ENCODE peak calls at places on chromosomes 4 and X, in ten cellular contexts. One of them, this sample, is unnamed.

GRCh38 chr4:95409127-95409526 is 139.6 kb downstream of the UNC5C start:
- DNase-seq in left ventricle myocardium inferior: no peak
- DNase-seq in endodermal cell: no peak
- DNase-seq in activated T-cell treated with anti-CD3 and anti-CD28 coated beads, Interleukin-2, amount 50 U/mL, for 1 hour: no peak
- DNase-seq in activated effector memory CD4-positive, alpha-beta T cell treated with Interleukin-2 at 50 U/mL for 16 hours: no peak
- DNase-seq in ureter: no peak
- DNase-seq in stimulated activated CD4-positive, alpha-beta T cell treated with anti-CD3 and anti-CD28 coated beads, Interleukin-4, amount 100 ng/mL, for 48 hours: no peak
- DNase-seq in stimulated activated CD8-positive, alpha-beta memory T cell treated with anti-CD3 and anti-CD28 coated beads, Interleukin-4, amount 100 ng/mL, for 48 hours: no peak
- DNase-seq in RPMI8226: no peak
- DNase-seq in left colon: no peak
- DNase-seq in this sample: no peak

GRCh38 chr4:184896868-184897715 is 71.3 kb upstream of the ACSL1 start:
- DNase-seq in left ventricle myocardium inferior: peak; percentile 16
- DNase-seq in endodermal cell: no peak
- DNase-seq in activated T-cell treated with anti-CD3 and anti-CD28 coated beads, Interleukin-2, amount 50 U/mL, for 1 hour: no peak
- DNase-seq in activated effector memory CD4-positive, alpha-beta T cell treated with Interleukin-2 at 50 U/mL for 16 hours: no peak
- DNase-seq in ureter: no peak
- DNase-seq in stimulated activated CD4-positive, alpha-beta T cell treated with anti-CD3 and anti-CD28 coated beads, Interleukin-4, amount 100 ng/mL, for 48 hours: no peak
- DNase-seq in stimulated activated CD8-positive, alpha-beta memory T cell treated with anti-CD3 and anti-CD28 coated beads, Interleukin-4, amount 100 ng/mL, for 48 hours: no peak
- DNase-seq in RPMI8226: no peak
- DNase-seq in left colon: no peak
- DNase-seq in this sample: no peak

GRCh38 chr4:2941138-2942036 is 21.8 kb downstream of the NOP14 start:
- DNase-seq in left ventricle myocardium inferior: no peak
- DNase-seq in endodermal cell: peak; percentile 46
- DNase-seq in activated T-cell treated with anti-CD3 and anti-CD28 coated beads, Interleukin-2, amount 50 U/mL, for 1 hour: peak; percentile 20
- DNase-seq in activated effector memory CD4-positive, alpha-beta T cell treated with Interleukin-2 at 50 U/mL for 16 hours: no peak
- DNase-seq in ureter: no peak
- DNase-seq in stimulated activated CD4-positive, alpha-beta T cell treated with anti-CD3 and anti-CD28 coated beads, Interleukin-4, amount 100 ng/mL, for 48 hours: no peak
- DNase-seq in stimulated activated CD8-positive, alpha-beta memory T cell treated with anti-CD3 and anti-CD28 coated beads, Interleukin-4, amount 100 ng/mL, for 48 hours: no peak
- DNase-seq in RPMI8226: no peak
- DNase-seq in left colon: no peak
- DNase-seq in this sample: no peak

GRCh38 chrX:2451456-2452316 is 49.1 kb downstream of the DHRSX start:
- DNase-seq in left ventricle myocardium inferior: no peak
- DNase-seq in endodermal cell: peak; percentile 83
- DNase-seq in activated T-cell treated with anti-CD3 and anti-CD28 coated beads, Interleukin-2, amount 50 U/mL, for 1 hour: no peak
- DNase-seq in activated effector memory CD4-positive, alpha-beta T cell treated with Interleukin-2 at 50 U/mL for 16 hours: no peak
- DNase-seq in ureter: no peak
- DNase-seq in stimulated activated CD4-positive, alpha-beta T cell treated with anti-CD3 and anti-CD28 coated beads, Interleukin-4, amount 100 ng/mL, for 48 hours: no peak
- DNase-seq in stimulated activated CD8-positive, alpha-beta memory T cell treated with anti-CD3 and anti-CD28 coated beads, Interleukin-4, amount 100 ng/mL, for 48 hours: no peak
- DNase-seq in RPMI8226: no peak
- DNase-seq in left colon: no peak
- DNase-seq in this sample: no peak

GRCh38 chrX:29965634-29966033 is 249.7 kb upstream of the MAGEB2 start:
- DNase-seq in left ventricle myocardium inferior: no peak
- DNase-seq in endodermal cell: no peak
- DNase-seq in activated T-cell treated with anti-CD3 and anti-CD28 coated beads, Interleukin-2, amount 50 U/mL, for 1 hour: no peak
- DNase-seq in activated effector memory CD4-positive, alpha-beta T cell treated with Interleukin-2 at 50 U/mL for 16 hours: no peak
- DNase-seq in ureter: no peak
- DNase-seq in stimulated activated CD4-positive, alpha-beta T cell treated with anti-CD3 and anti-CD28 coated beads, Interleukin-4, amount 100 ng/mL, for 48 hours: no peak
- DNase-seq in stimulated activated CD8-positive, alpha-beta memory T cell treated with anti-CD3 and anti-CD28 coated beads, Interleukin-4, amount 100 ng/mL, for 48 hours: no peak
- DNase-seq in RPMI8226: no peak
- DNase-seq in left colon: no peak
- DNase-seq in this sample: no peak

GRCh38 chr4:55903577-55903976 is 45.2 kb upstream of the CEP135 start:
- DNase-seq in left ventricle myocardium inferior: no peak
- DNase-seq in endodermal cell: no peak
- DNase-seq in activated T-cell treated with anti-CD3 and anti-CD28 coated beads, Interleukin-2, amount 50 U/mL, for 1 hour: no peak
- DNase-seq in activated effector memory CD4-positive, alpha-beta T cell treated with Interleukin-2 at 50 U/mL for 16 hours: no peak
- DNase-seq in ureter: no peak
- DNase-seq in stimulated activated CD4-positive, alpha-beta T cell treated with anti-CD3 and anti-CD28 coated beads, Interleukin-4, amount 100 ng/mL, for 48 hours: no peak
- DNase-seq in stimulated activated CD8-positive, alpha-beta memory T cell treated with anti-CD3 and anti-CD28 coated beads, Interleukin-4, amount 100 ng/mL, for 48 hours: no peak
- DNase-seq in RPMI8226: no peak
- DNase-seq in left colon: no peak
- DNase-seq in this sample: no peak

GRCh38 chrX:12978205-12979010 is 3.5 kb downstream of the TMSB4X start:
- DNase-seq in left ventricle myocardium inferior: peak; percentile 41
- DNase-seq in endodermal cell: peak; percentile 91
- DNase-seq in activated T-cell treated with anti-CD3 and anti-CD28 coated beads, Interleukin-2, amount 50 U/mL, for 1 hour: peak; percentile 75
- DNase-seq in activated effector memory CD4-positive, alpha-beta T cell treated with Interleukin-2 at 50 U/mL for 16 hours: peak; percentile 64
- DNase-seq in ureter: peak; percentile 66
- DNase-seq in stimulated activated CD4-positive, alpha-beta T cell treated with anti-CD3 and anti-CD28 coated beads, Interleukin-4, amount 100 ng/mL, for 48 hours: no peak
- DNase-seq in stimulated activated CD8-positive, alpha-beta memory T cell treated with anti-CD3 and anti-CD28 coated beads, Interleukin-4, amount 100 ng/mL, for 48 hours: peak; percentile 77
- DNase-seq in RPMI8226: peak; percentile 84
- DNase-seq in left colon: peak; percentile 72
- DNase-seq in this sample: peak; percentile 61

GRCh38 chr4:15470149-15470520 is 453 bp downstream of the CC2D2A start:
- DNase-seq in left ventricle myocardium inferior: no peak
- DNase-seq in endodermal cell: no peak
- DNase-seq in activated T-cell treated with anti-CD3 and anti-CD28 coated beads, Interleukin-2, amount 50 U/mL, for 1 hour: no peak
- DNase-seq in activated effector memory CD4-positive, alpha-beta T cell treated with Interleukin-2 at 50 U/mL for 16 hours: no peak
- DNase-seq in ureter: no peak
- DNase-seq in stimulated activated CD4-positive, alpha-beta T cell treated with anti-CD3 and anti-CD28 coated beads, Interleukin-4, amount 100 ng/mL, for 48 hours: no peak
- DNase-seq in stimulated activated CD8-positive, alpha-beta memory T cell treated with anti-CD3 and anti-CD28 coated beads, Interleukin-4, amount 100 ng/mL, for 48 hours: no peak
- DNase-seq in RPMI8226: no peak
- DNase-seq in left colon: no peak
- DNase-seq in this sample: no peak

GRCh38 chr4:138200236-138200590 is 41.9 kb downstream of the SLC7A11 start:
- DNase-seq in left ventricle myocardium inferior: no peak
- DNase-seq in endodermal cell: no peak
- DNase-seq in activated T-cell treated with anti-CD3 and anti-CD28 coated beads, Interleukin-2, amount 50 U/mL, for 1 hour: no peak
- DNase-seq in activated effector memory CD4-positive, alpha-beta T cell treated with Interleukin-2 at 50 U/mL for 16 hours: no peak
- DNase-seq in ureter: no peak
- DNase-seq in stimulated activated CD4-positive, alpha-beta T cell treated with anti-CD3 and anti-CD28 coated beads, Interleukin-4, amount 100 ng/mL, for 48 hours: no peak
- DNase-seq in stimulated activated CD8-positive, alpha-beta memory T cell treated with anti-CD3 and anti-CD28 coated beads, Interleukin-4, amount 100 ng/mL, for 48 hours: no peak
- DNase-seq in RPMI8226: no peak
- DNase-seq in left colon: no peak
- DNase-seq in this sample: no peak

GRCh38 chr4:121932212-121932974 is 19.5 kb downstream of the TRPC3 start:
- DNase-seq in left ventricle myocardium inferior: no peak
- DNase-seq in endodermal cell: no peak
- DNase-seq in activated T-cell treated with anti-CD3 and anti-CD28 coated beads, Interleukin-2, amount 50 U/mL, for 1 hour: no peak
- DNase-seq in activated effector memory CD4-positive, alpha-beta T cell treated with Interleukin-2 at 50 U/mL for 16 hours: no peak
- DNase-seq in ureter: no peak
- DNase-seq in stimulated activated CD4-positive, alpha-beta T cell treated with anti-CD3 and anti-CD28 coated beads, Interleukin-4, amount 100 ng/mL, for 48 hours: no peak
- DNase-seq in stimulated activated CD8-positive, alpha-beta memory T cell treated with anti-CD3 and anti-CD28 coated beads, Interleukin-4, amount 100 ng/mL, for 48 hours: no peak
- DNase-seq in RPMI8226: no peak
- DNase-seq in left colon: no peak
- DNase-seq in this sample: no peak

GRCh38 chr4:59818656-59819055 is 1381.5 kb upstream of the ADGRL3 start:
- DNase-seq in left ventricle myocardium inferior: no peak
- DNase-seq in endodermal cell: no peak
- DNase-seq in activated T-cell treated with anti-CD3 and anti-CD28 coated beads, Interleukin-2, amount 50 U/mL, for 1 hour: no peak
- DNase-seq in activated effector memory CD4-positive, alpha-beta T cell treated with Interleukin-2 at 50 U/mL for 16 hours: no peak
- DNase-seq in ureter: no peak
- DNase-seq in stimulated activated CD4-positive, alpha-beta T cell treated with anti-CD3 and anti-CD28 coated beads, Interleukin-4, amount 100 ng/mL, for 48 hours: no peak
- DNase-seq in stimulated activated CD8-positive, alpha-beta memory T cell treated with anti-CD3 and anti-CD28 coated beads, Interleukin-4, amount 100 ng/mL, for 48 hours: no peak
- DNase-seq in RPMI8226: peak; percentile 32
- DNase-seq in left colon: no peak
- DNase-seq in this sample: peak; percentile 48

GRCh38 chrX:69032601-69033000 is 132.7 kb downstream of the PJA1 start:
- DNase-seq in left ventricle myocardium inferior: no peak
- DNase-seq in endodermal cell: peak; percentile 36
- DNase-seq in activated T-cell treated with anti-CD3 and anti-CD28 coated beads, Interleukin-2, amount 50 U/mL, for 1 hour: no peak
- DNase-seq in activated effector memory CD4-positive, alpha-beta T cell treated with Interleukin-2 at 50 U/mL for 16 hours: no peak
- DNase-seq in ureter: peak; percentile 46
- DNase-seq in stimulated activated CD4-positive, alpha-beta T cell treated with anti-CD3 and anti-CD28 coated beads, Interleukin-4, amount 100 ng/mL, for 48 hours: no peak
- DNase-seq in stimulated activated CD8-positive, alpha-beta memory T cell treated with anti-CD3 and anti-CD28 coated beads, Interleukin-4, amount 100 ng/mL, for 48 hours: no peak
- DNase-seq in RPMI8226: peak; percentile 20
- DNase-seq in left colon: no peak
- DNase-seq in this sample: peak; percentile 66

GRCh38 chrX:110244951-110245480 is 72.9 kb downstream of the AMMECR1 start:
- DNase-seq in left ventricle myocardium inferior: no peak
- DNase-seq in endodermal cell: no peak
- DNase-seq in activated T-cell treated with anti-CD3 and anti-CD28 coated beads, Interleukin-2, amount 50 U/mL, for 1 hour: no peak
- DNase-seq in activated effector memory CD4-positive, alpha-beta T cell treated with Interleukin-2 at 50 U/mL for 16 hours: no peak
- DNase-seq in ureter: no peak
- DNase-seq in stimulated activated CD4-positive, alpha-beta T cell treated with anti-CD3 and anti-CD28 coated beads, Interleukin-4, amount 100 ng/mL, for 48 hours: no peak
- DNase-seq in stimulated activated CD8-positive, alpha-beta memory T cell treated with anti-CD3 and anti-CD28 coated beads, Interleukin-4, amount 100 ng/mL, for 48 hours: no peak
- DNase-seq in RPMI8226: no peak
- DNase-seq in left colon: no peak
- DNase-seq in this sample: no peak

GRCh38 chrX:48971325-48972213 is at the start of gene KCND1:
- DNase-seq in left ventricle myocardium inferior: peak; percentile 27
- DNase-seq in endodermal cell: peak; percentile 76
- DNase-seq in activated T-cell treated with anti-CD3 and anti-CD28 coated beads, Interleukin-2, amount 50 U/mL, for 1 hour: no peak
- DNase-seq in activated effector memory CD4-positive, alpha-beta T cell treated with Interleukin-2 at 50 U/mL for 16 hours: no peak
- DNase-seq in ureter: peak; percentile 63
- DNase-seq in stimulated activated CD4-positive, alpha-beta T cell treated with anti-CD3 and anti-CD28 coated beads, Interleukin-4, amount 100 ng/mL, for 48 hours: no peak
- DNase-seq in stimulated activated CD8-positive, alpha-beta memory T cell treated with anti-CD3 and anti-CD28 coated beads, Interleukin-4, amount 100 ng/mL, for 48 hours: peak; percentile 27
- DNase-seq in RPMI8226: no peak
- DNase-seq in left colon: peak; percentile 39
- DNase-seq in this sample: peak; percentile 66

GRCh38 chrX:72028701-72029470 is 102.8 kb downstream of the RTL5 start:
- DNase-seq in left ventricle myocardium inferior: no peak
- DNase-seq in endodermal cell: peak; percentile 22
- DNase-seq in activated T-cell treated with anti-CD3 and anti-CD28 coated beads, Interleukin-2, amount 50 U/mL, for 1 hour: no peak
- DNase-seq in activated effector memory CD4-positive, alpha-beta T cell treated with Interleukin-2 at 50 U/mL for 16 hours: no peak
- DNase-seq in ureter: peak; percentile 32
- DNase-seq in stimulated activated CD4-positive, alpha-beta T cell treated with anti-CD3 and anti-CD28 coated beads, Interleukin-4, amount 100 ng/mL, for 48 hours: no peak
- DNase-seq in stimulated activated CD8-positive, alpha-beta memory T cell treated with anti-CD3 and anti-CD28 coated beads, Interleukin-4, amount 100 ng/mL, for 48 hours: no peak
- DNase-seq in RPMI8226: no peak
- DNase-seq in left colon: no peak
- DNase-seq in this sample: no peak

GRCh38 chr4:39259571-39260330 is 77.4 kb downstream of the WDR19 start:
- DNase-seq in left ventricle myocardium inferior: no peak
- DNase-seq in endodermal cell: no peak
- DNase-seq in activated T-cell treated with anti-CD3 and anti-CD28 coated beads, Interleukin-2, amount 50 U/mL, for 1 hour: no peak
- DNase-seq in activated effector memory CD4-positive, alpha-beta T cell treated with Interleukin-2 at 50 U/mL for 16 hours: no peak
- DNase-seq in ureter: no peak
- DNase-seq in stimulated activated CD4-positive, alpha-beta T cell treated with anti-CD3 and anti-CD28 coated beads, Interleukin-4, amount 100 ng/mL, for 48 hours: no peak
- DNase-seq in stimulated activated CD8-positive, alpha-beta memory T cell treated with anti-CD3 and anti-CD28 coated beads, Interleukin-4, amount 100 ng/mL, for 48 hours: no peak
- DNase-seq in RPMI8226: no peak
- DNase-seq in left colon: no peak
- DNase-seq in this sample: peak; percentile 76

GRCh38 chr4:139746430-139746829 is 80.8 kb downstream of the MGST2 start:
- DNase-seq in left ventricle myocardium inferior: no peak
- DNase-seq in endodermal cell: peak; percentile 54
- DNase-seq in activated T-cell treated with anti-CD3 and anti-CD28 coated beads, Interleukin-2, amount 50 U/mL, for 1 hour: no peak
- DNase-seq in activated effector memory CD4-positive, alpha-beta T cell treated with Interleukin-2 at 50 U/mL for 16 hours: no peak
- DNase-seq in ureter: no peak
- DNase-seq in stimulated activated CD4-positive, alpha-beta T cell treated with anti-CD3 and anti-CD28 coated beads, Interleukin-4, amount 100 ng/mL, for 48 hours: no peak
- DNase-seq in stimulated activated CD8-positive, alpha-beta memory T cell treated with anti-CD3 and anti-CD28 coated beads, Interleukin-4, amount 100 ng/mL, for 48 hours: no peak
- DNase-seq in RPMI8226: no peak
- DNase-seq in left colon: no peak
- DNase-seq in this sample: no peak

GRCh38 chrX:150486011-150486410 is 82.4 kb upstream of the MTM1 start:
- DNase-seq in left ventricle myocardium inferior: peak; percentile 22
- DNase-seq in endodermal cell: peak; percentile 79
- DNase-seq in activated T-cell treated with anti-CD3 and anti-CD28 coated beads, Interleukin-2, amount 50 U/mL, for 1 hour: peak; percentile 43
- DNase-seq in activated effector memory CD4-positive, alpha-beta T cell treated with Interleukin-2 at 50 U/mL for 16 hours: peak; percentile 10
- DNase-seq in ureter: no peak
- DNase-seq in stimulated activated CD4-positive, alpha-beta T cell treated with anti-CD3 and anti-CD28 coated beads, Interleukin-4, amount 100 ng/mL, for 48 hours: peak; percentile 41
- DNase-seq in stimulated activated CD8-positive, alpha-beta memory T cell treated with anti-CD3 and anti-CD28 coated beads, Interleukin-4, amount 100 ng/mL, for 48 hours: peak; percentile 61
- DNase-seq in RPMI8226: peak; percentile 42
- DNase-seq in left colon: no peak
- DNase-seq in this sample: peak; percentile 68

GRCh38 chrX:44039556-44039955 is 66.4 kb upstream of the NDP start:
- DNase-seq in left ventricle myocardium inferior: no peak
- DNase-seq in endodermal cell: no peak
- DNase-seq in activated T-cell treated with anti-CD3 and anti-CD28 coated beads, Interleukin-2, amount 50 U/mL, for 1 hour: no peak
- DNase-seq in activated effector memory CD4-positive, alpha-beta T cell treated with Interleukin-2 at 50 U/mL for 16 hours: no peak
- DNase-seq in ureter: no peak
- DNase-seq in stimulated activated CD4-positive, alpha-beta T cell treated with anti-CD3 and anti-CD28 coated beads, Interleukin-4, amount 100 ng/mL, for 48 hours: no peak
- DNase-seq in stimulated activated CD8-positive, alpha-beta memory T cell treated with anti-CD3 and anti-CD28 coated beads, Interleukin-4, amount 100 ng/mL, for 48 hours: no peak
- DNase-seq in RPMI8226: no peak
- DNase-seq in left colon: no peak
- DNase-seq in this sample: peak; percentile 6

GRCh38 chrX:981791-982626 is 230.4 kb downstream of the CRLF2 start:
- DNase-seq in left ventricle myocardium inferior: no peak
- DNase-seq in endodermal cell: peak; percentile 88
- DNase-seq in activated T-cell treated with anti-CD3 and anti-CD28 coated beads, Interleukin-2, amount 50 U/mL, for 1 hour: no peak
- DNase-seq in activated effector memory CD4-positive, alpha-beta T cell treated with Interleukin-2 at 50 U/mL for 16 hours: no peak
- DNase-seq in ureter: no peak
- DNase-seq in stimulated activated CD4-positive, alpha-beta T cell treated with anti-CD3 and anti-CD28 coated beads, Interleukin-4, amount 100 ng/mL, for 48 hours: no peak
- DNase-seq in stimulated activated CD8-positive, alpha-beta memory T cell treated with anti-CD3 and anti-CD28 coated beads, Interleukin-4, amount 100 ng/mL, for 48 hours: no peak
- DNase-seq in RPMI8226: no peak
- DNase-seq in left colon: no peak
- DNase-seq in this sample: no peak

GRCh38 chrX:63664083-63664482 is 120.9 kb downstream of the ARHGEF9 start:
- DNase-seq in left ventricle myocardium inferior: no peak
- DNase-seq in endodermal cell: no peak
- DNase-seq in activated T-cell treated with anti-CD3 and anti-CD28 coated beads, Interleukin-2, amount 50 U/mL, for 1 hour: no peak
- DNase-seq in activated effector memory CD4-positive, alpha-beta T cell treated with Interleukin-2 at 50 U/mL for 16 hours: no peak
- DNase-seq in ureter: no peak
- DNase-seq in stimulated activated CD4-positive, alpha-beta T cell treated with anti-CD3 and anti-CD28 coated beads, Interleukin-4, amount 100 ng/mL, for 48 hours: no peak
- DNase-seq in stimulated activated CD8-positive, alpha-beta memory T cell treated with anti-CD3 and anti-CD28 coated beads, Interleukin-4, amount 100 ng/mL, for 48 hours: no peak
- DNase-seq in RPMI8226: no peak
- DNase-seq in left colon: no peak
- DNase-seq in this sample: no peak

GRCh38 chr4:6296026-6296425 is 26.4 kb downstream of the WFS1 start:
- DNase-seq in left ventricle myocardium inferior: no peak
- DNase-seq in endodermal cell: peak; percentile 65
- DNase-seq in activated T-cell treated with anti-CD3 and anti-CD28 coated beads, Interleukin-2, amount 50 U/mL, for 1 hour: no peak
- DNase-seq in activated effector memory CD4-positive, alpha-beta T cell treated with Interleukin-2 at 50 U/mL for 16 hours: no peak
- DNase-seq in ureter: no peak
- DNase-seq in stimulated activated CD4-positive, alpha-beta T cell treated with anti-CD3 and anti-CD28 coated beads, Interleukin-4, amount 100 ng/mL, for 48 hours: no peak
- DNase-seq in stimulated activated CD8-positive, alpha-beta memory T cell treated with anti-CD3 and anti-CD28 coated beads, Interleukin-4, amount 100 ng/mL, for 48 hours: no peak
- DNase-seq in RPMI8226: no peak
- DNase-seq in left colon: no peak
- DNase-seq in this sample: no peak

GRCh38 chr4:95180531-95181315 is 368.1 kb downstream of the UNC5C start:
- DNase-seq in left ventricle myocardium inferior: no peak
- DNase-seq in endodermal cell: peak; percentile 43
- DNase-seq in activated T-cell treated with anti-CD3 and anti-CD28 coated beads, Interleukin-2, amount 50 U/mL, for 1 hour: no peak
- DNase-seq in activated effector memory CD4-positive, alpha-beta T cell treated with Interleukin-2 at 50 U/mL for 16 hours: no peak
- DNase-seq in ureter: no peak
- DNase-seq in stimulated activated CD4-positive, alpha-beta T cell treated with anti-CD3 and anti-CD28 coated beads, Interleukin-4, amount 100 ng/mL, for 48 hours: no peak
- DNase-seq in stimulated activated CD8-positive, alpha-beta memory T cell treated with anti-CD3 and anti-CD28 coated beads, Interleukin-4, amount 100 ng/mL, for 48 hours: no peak
- DNase-seq in RPMI8226: no peak
- DNase-seq in left colon: no peak
- DNase-seq in this sample: no peak

GRCh38 chr4:80173387-80173786 is 23.9 kb upstream of the PRDM8 start:
- DNase-seq in left ventricle myocardium inferior: no peak
- DNase-seq in endodermal cell: no peak
- DNase-seq in activated T-cell treated with anti-CD3 and anti-CD28 coated beads, Interleukin-2, amount 50 U/mL, for 1 hour: no peak
- DNase-seq in activated effector memory CD4-positive, alpha-beta T cell treated with Interleukin-2 at 50 U/mL for 16 hours: no peak
- DNase-seq in ureter: no peak
- DNase-seq in stimulated activated CD4-positive, alpha-beta T cell treated with anti-CD3 and anti-CD28 coated beads, Interleukin-4, amount 100 ng/mL, for 48 hours: no peak
- DNase-seq in stimulated activated CD8-positive, alpha-beta memory T cell treated with anti-CD3 and anti-CD28 coated beads, Interleukin-4, amount 100 ng/mL, for 48 hours: peak; percentile 43
- DNase-seq in RPMI8226: no peak
- DNase-seq in left colon: no peak
- DNase-seq in this sample: peak; percentile 88

GRCh38 chr4:5033266-5033945 is 14.1 kb upstream of the CYTL1 start:
- DNase-seq in left ventricle myocardium inferior: peak; percentile 26
- DNase-seq in endodermal cell: no peak
- DNase-seq in activated T-cell treated with anti-CD3 and anti-CD28 coated beads, Interleukin-2, amount 50 U/mL, for 1 hour: no peak
- DNase-seq in activated effector memory CD4-positive, alpha-beta T cell treated with Interleukin-2 at 50 U/mL for 16 hours: no peak
- DNase-seq in ureter: no peak
- DNase-seq in stimulated activated CD4-positive, alpha-beta T cell treated with anti-CD3 and anti-CD28 coated beads, Interleukin-4, amount 100 ng/mL, for 48 hours: no peak
- DNase-seq in stimulated activated CD8-positive, alpha-beta memory T cell treated with anti-CD3 and anti-CD28 coated beads, Interleukin-4, amount 100 ng/mL, for 48 hours: no peak
- DNase-seq in RPMI8226: no peak
- DNase-seq in left colon: no peak
- DNase-seq in this sample: peak; percentile 10

GRCh38 chr4:138204507-138204906 is 37.6 kb downstream of the SLC7A11 start:
- DNase-seq in left ventricle myocardium inferior: no peak
- DNase-seq in endodermal cell: no peak
- DNase-seq in activated T-cell treated with anti-CD3 and anti-CD28 coated beads, Interleukin-2, amount 50 U/mL, for 1 hour: no peak
- DNase-seq in activated effector memory CD4-positive, alpha-beta T cell treated with Interleukin-2 at 50 U/mL for 16 hours: no peak
- DNase-seq in ureter: no peak
- DNase-seq in stimulated activated CD4-positive, alpha-beta T cell treated with anti-CD3 and anti-CD28 coated beads, Interleukin-4, amount 100 ng/mL, for 48 hours: no peak
- DNase-seq in stimulated activated CD8-positive, alpha-beta memory T cell treated with anti-CD3 and anti-CD28 coated beads, Interleukin-4, amount 100 ng/mL, for 48 hours: no peak
- DNase-seq in RPMI8226: no peak
- DNase-seq in left colon: peak; percentile 32
- DNase-seq in this sample: no peak

GRCh38 chr4:57410331-57411052 is 300.3 kb upstream of the IGFBP7 start:
- DNase-seq in left ventricle myocardium inferior: no peak
- DNase-seq in endodermal cell: no peak
- DNase-seq in activated T-cell treated with anti-CD3 and anti-CD28 coated beads, Interleukin-2, amount 50 U/mL, for 1 hour: no peak
- DNase-seq in activated effector memory CD4-positive, alpha-beta T cell treated with Interleukin-2 at 50 U/mL for 16 hours: no peak
- DNase-seq in ureter: no peak
- DNase-seq in stimulated activated CD4-positive, alpha-beta T cell treated with anti-CD3 and anti-CD28 coated beads, Interleukin-4, amount 100 ng/mL, for 48 hours: no peak
- DNase-seq in stimulated activated CD8-positive, alpha-beta memory T cell treated with anti-CD3 and anti-CD28 coated beads, Interleukin-4, amount 100 ng/mL, for 48 hours: no peak
- DNase-seq in RPMI8226: no peak
- DNase-seq in left colon: no peak
- DNase-seq in this sample: no peak

GRCh38 chrX:11137543-11138139 is 26.5 kb downstream of the HCCS start:
- DNase-seq in left ventricle myocardium inferior: no peak
- DNase-seq in endodermal cell: no peak
- DNase-seq in activated T-cell treated with anti-CD3 and anti-CD28 coated beads, Interleukin-2, amount 50 U/mL, for 1 hour: no peak
- DNase-seq in activated effector memory CD4-positive, alpha-beta T cell treated with Interleukin-2 at 50 U/mL for 16 hours: no peak
- DNase-seq in ureter: no peak
- DNase-seq in stimulated activated CD4-positive, alpha-beta T cell treated with anti-CD3 and anti-CD28 coated beads, Interleukin-4, amount 100 ng/mL, for 48 hours: no peak
- DNase-seq in stimulated activated CD8-positive, alpha-beta memory T cell treated with anti-CD3 and anti-CD28 coated beads, Interleukin-4, amount 100 ng/mL, for 48 hours: no peak
- DNase-seq in RPMI8226: peak; percentile 53
- DNase-seq in left colon: no peak
- DNase-seq in this sample: peak; percentile 53